ENCODE peak calls at places on chromosomes 13 and 19, in six cellular contexts. F is sigmoid colon, E is HCT116, G is breast epithelium, O is GM12878, Z is spleen. I is an unnamed sample. For H3K4me1, the result is how much of the 10 kb centered on the place peaks cover.

GRCh38 chr19:4088975-4089374 is 22.3 kb upstream of the ZBTB7A start:
- DNase-seq in G (no peak), Z (no peak), O (no peak), E (no peak), F (no peak), I (no peak)

GRCh38 chr13:51148952-51149573 is 38.0 kb upstream of the C13orf42 start:
- DNase-seq in F (no peak), O (no peak), G (no peak), E (peak), Z (no peak), I (no peak)

GRCh38 chr13:40273173-40274000 is 393.1 kb downstream of the FOXO1 start:
- DNase-seq in G (no peak), E (no peak), Z (no peak), O (no peak), F (no peak), I (no peak)

GRCh38 chr13:99422556-99423220 is 78.6 kb upstream of the TM9SF2 start:
- DNase-seq in E (no peak), F (no peak), G (peak), O (no peak), Z (no peak), I (peak)

GRCh38 chr13:27583645-27584044 is 36.7 kb downstream of the LNX2 start:
- DNase-seq in G (no peak), Z (no peak), O (no peak), E (no peak), F (no peak), I (no peak)

GRCh38 chr13:76635232-76636021 is 250.8 kb downstream of the KCTD12 start:
- DNase-seq in O (no peak), F (no peak), G (no peak), E (no peak), Z (no peak), I (no peak)

GRCh38 chr13:46176756-46177155 is 5.2 kb downstream of the LCP1 start:
- DNase-seq in F (no peak), O (peak), E (no peak), G (no peak), Z (no peak), I (no peak)

GRCh38 chr13:39144941-39145533 is 106.8 kb downstream of the NHLRC3 start:
- DNase-seq in Z (no peak), G (no peak), O (no peak), F (peak), E (peak), I (no peak)

GRCh38 chr19:44732235-44733014 is 16.1 kb upstream of the BCL3 start:
- DNase-seq in Z (no peak), O (no peak), G (no peak), E (no peak), F (no peak), I (no peak)

GRCh38 chr13:36872621-36873020 is 47.4 kb downstream of the SMAD9 start:
- DNase-seq in G (no peak), F (no peak), Z (no peak), O (no peak), E (no peak), I (no peak)

GRCh38 chr19:37941820-37942515 is 35.0 kb downstream of the SIPA1L3 start:
- DNase-seq in Z (peak), G (no peak), O (no peak), E (no peak), F (no peak), I (no peak)

GRCh38 chr13:112445411-112446271 is 69.5 kb downstream of the SPACA7 start:
- DNase-seq in Z (peak), G (no peak), E (no peak), F (peak), O (no peak), I (no peak)

GRCh38 chr13:28471408-28471807 is 23.5 kb downstream of the FLT1 start:
- DNase-seq in F (no peak), Z (no peak), G (no peak), O (no peak), E (no peak), I (no peak)

GRCh38 chr13:98838776-98839175 is 86.3 kb upstream of the SLC15A1 start:
- DNase-seq in G (no peak), Z (no peak), F (no peak), O (no peak), E (no peak), I (no peak)

GRCh38 chr13:112844879-112845278 is 124.1 kb upstream of the MCF2L start:
- DNase-seq in E (no peak), O (no peak), Z (peak), F (no peak), G (no peak), I (no peak)

GRCh38 chr19:39407644-39408391 is 1.2 kb downstream of the ZFP36 start:
- DNase-seq in E (no peak), G (peak), F (peak), Z (peak), O (no peak), I (peak)

GRCh38 chr13:45511310-45512147 is 46.8 kb downstream of the COG3 start:
- DNase-seq in O (peak), F (no peak), E (peak), Z (no peak), G (no peak), I (no peak)

GRCh38 chr13:51230473-51231105 is 8.4 kb downstream of the FAM124A start:
- DNase-seq in Z (no peak), O (no peak), E (no peak), G (no peak), F (peak), I (no peak)

GRCh38 chr19:51501594-51502263 is at the start of gene SIGLEC12:
- DNase-seq in F (peak), O (no peak), E (no peak), G (no peak), Z (peak), I (no peak)

GRCh38 chr13:61316647-61317046 is 99.0 kb downstream of the PCDH20 start:
- DNase-seq in O (no peak), G (no peak), E (no peak), Z (no peak), F (no peak), I (no peak)

GRCh38 chr19:45150731-45151725 is 9.8 kb downstream of the NKPD1 start:
- DNase-seq in G (no peak), Z (peak), F (no peak), E (no peak), O (no peak), I (no peak)

GRCh38 chr19:55688422-55689218 is 13.6 kb downstream of the EPN1 start:
- DNase-seq in Z (peak), E (no peak), G (no peak), F (peak), O (no peak), I (no peak)

GRCh38 chr19:55689366-55690108 is 14.5 kb downstream of the EPN1 start:
- DNase-seq in F (peak), E (no peak), Z (peak), O (no peak), G (peak), I (peak)

GRCh38 chr19:55690769-55691545 is 15.9 kb downstream of the EPN1 start:
- DNase-seq in F (peak), Z (peak), E (no peak), G (peak), O (no peak), I (peak)

GRCh38 chr19:55691561-55692481 is 16.8 kb downstream of the EPN1 start:
- DNase-seq in Z (peak), F (peak), E (no peak), G (peak), O (no peak), I (peak)

GRCh38 chr19:55690109-55690768 is 15.2 kb downstream of the EPN1 start:
- DNase-seq in E (no peak), O (no peak), Z (peak), G (peak), F (peak), I (peak)
- H3K4me1 ChIP-seq in E (under half), O (under half), Z (under half), G (under half), F (under half), I (under half)

DNA sequence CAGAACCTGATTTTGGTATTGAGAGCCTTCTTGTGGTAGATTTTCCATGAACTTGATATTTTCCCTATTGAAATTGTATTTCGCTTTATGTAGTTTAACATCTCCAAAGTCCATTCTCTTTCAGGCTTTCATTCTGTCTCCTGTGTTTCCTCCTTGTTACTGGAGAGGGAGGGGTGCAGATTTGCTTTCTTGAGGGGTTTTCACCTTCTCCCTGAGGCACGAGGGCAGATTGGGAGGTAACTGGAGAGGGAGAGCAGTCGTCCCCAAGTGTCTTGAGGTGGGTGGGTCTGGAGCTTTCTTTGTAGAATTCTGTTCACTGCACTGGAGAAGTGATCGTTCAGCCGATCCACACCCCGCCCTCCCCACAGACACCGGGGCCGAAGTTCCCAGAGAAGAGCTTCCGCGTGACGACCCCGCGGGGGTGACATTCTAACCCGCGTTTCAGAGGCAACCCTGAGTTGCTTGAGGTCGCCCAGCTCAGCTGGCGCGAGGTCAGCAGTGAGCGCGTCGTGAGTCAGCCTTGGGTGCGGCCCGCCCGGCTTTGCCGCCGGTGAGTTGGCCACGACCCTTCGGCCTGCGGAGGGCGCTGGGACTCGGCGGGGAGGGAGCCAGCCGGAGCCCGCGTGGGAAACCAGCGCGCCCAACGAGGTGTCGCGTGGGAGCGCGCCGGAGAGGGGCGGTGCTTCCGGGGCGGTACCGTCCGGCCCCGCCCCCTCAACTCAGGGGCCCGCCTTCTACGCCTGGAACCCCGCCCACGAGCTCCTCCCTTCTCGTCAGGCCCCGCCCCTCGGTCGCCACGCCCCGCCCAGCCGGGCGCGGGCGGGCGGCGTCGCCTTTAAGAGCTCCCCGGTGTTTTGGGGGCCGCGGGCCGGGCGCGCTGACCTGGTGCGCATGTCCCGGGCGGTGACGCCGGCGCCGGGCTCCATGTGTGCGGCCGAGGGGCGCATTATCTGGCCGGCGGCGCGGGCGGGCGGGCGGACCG is at the start of gene GATAD2A:
- DNase-seq in G (peak), E (peak), O (peak), F (peak), Z (peak), I (peak)
- TF ChIP-seq POLR2AphosphoS5 in G (peak), E (peak), O (no peak), F (peak), Z (peak), I (peak)

GRCh38 chr19:33798701-33799111 is 2.0 kb downstream of the KCTD15 start:
- DNase-seq in O (no peak), Z (no peak), E (no peak), F (no peak), G (no peak), I (no peak)
- TF ChIP-seq POLR2A in O (no peak), Z (no peak), E (no peak), F (no peak), G (no peak), I (no peak)

DNA sequence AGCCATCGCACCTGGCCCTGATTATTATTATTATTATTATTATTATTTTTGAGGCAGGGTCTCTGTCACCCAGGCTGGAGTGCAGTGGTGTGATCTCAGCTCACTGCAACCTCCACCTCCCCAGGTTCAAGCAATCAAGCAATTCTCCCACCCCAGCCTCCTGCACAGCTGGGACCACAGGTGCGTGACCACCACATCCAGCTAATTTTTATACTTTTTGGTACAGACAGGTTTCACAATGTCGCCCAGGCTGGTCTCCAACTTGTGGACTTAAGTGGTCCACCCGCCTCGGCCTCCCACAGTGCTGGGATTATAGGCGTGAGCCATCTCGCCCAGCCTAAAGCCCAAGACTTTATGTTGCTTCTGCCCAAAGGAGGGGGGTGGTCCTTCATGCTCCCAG is 6.0 kb upstream of the AP1M2 start:
- DNase-seq in O (no peak), Z (no peak), G (no peak), E (no peak), F (no peak), I (no peak)
- H3K4me1 ChIP-seq in O (under half), Z (half or more), G (under half), E (under half), F (under half), I (under half)

GRCh38 chr19:15937771-15938170 is 3.4 kb upstream of the CYP4F11 start:
- DNase-seq in Z (no peak), O (no peak), G (no peak), E (no peak), F (no peak), I (no peak)

GRCh38 chr19:15936173-15936572 is 1.8 kb upstream of the CYP4F11 start:
- DNase-seq in Z (no peak), E (no peak), G (no peak), F (no peak), O (no peak), I (no peak)

GRCh38 chr19:15936950-15937349 is 2.6 kb upstream of the CYP4F11 start:
- DNase-seq in F (no peak), E (no peak), O (no peak), G (no peak), Z (no peak), I (no peak)

GRCh38 chr19:15935167-15935702 is 906 bp upstream of the CYP4F11 start:
- DNase-seq in Z (no peak), O (no peak), F (no peak), G (no peak), E (peak), I (no peak)

GRCh38 chr19:15934332-15935078 is at the start of gene CYP4F11:
- DNase-seq in Z (no peak), G (peak), E (peak), F (no peak), O (no peak), I (no peak)
- TF ChIP-seq POLR2AphosphoS5 in Z (peak), G (no peak), E (peak), F (no peak), O (no peak), I (no peak)

DNA sequence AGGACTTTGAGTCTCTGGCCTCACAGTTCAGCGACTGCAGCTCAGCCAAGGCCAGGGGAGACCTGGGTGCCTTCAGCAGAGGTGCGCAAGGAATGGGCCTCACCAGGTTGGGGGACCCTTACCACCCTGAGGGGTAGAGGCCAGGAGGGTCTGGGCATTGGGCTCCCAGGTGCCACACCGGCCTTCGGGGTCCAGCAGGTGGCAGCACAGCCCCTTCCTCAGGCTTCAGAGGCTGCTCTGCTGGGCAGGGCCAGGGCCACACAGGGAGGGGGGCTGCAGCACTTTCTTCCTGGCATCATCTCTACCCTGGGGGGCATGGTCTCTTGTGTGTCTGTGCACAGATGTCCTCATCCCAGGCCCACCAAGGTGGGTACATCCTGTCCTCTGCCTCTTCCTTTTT is 12.9 kb downstream of the PIN1 start:
- DNase-seq in G (no peak), O (no peak), E (no peak), Z (no peak), F (no peak), I (no peak)
- TF ChIP-seq POLR2A in G (no peak), O (no peak), E (no peak), Z (no peak), F (no peak), I (no peak)

DNA sequence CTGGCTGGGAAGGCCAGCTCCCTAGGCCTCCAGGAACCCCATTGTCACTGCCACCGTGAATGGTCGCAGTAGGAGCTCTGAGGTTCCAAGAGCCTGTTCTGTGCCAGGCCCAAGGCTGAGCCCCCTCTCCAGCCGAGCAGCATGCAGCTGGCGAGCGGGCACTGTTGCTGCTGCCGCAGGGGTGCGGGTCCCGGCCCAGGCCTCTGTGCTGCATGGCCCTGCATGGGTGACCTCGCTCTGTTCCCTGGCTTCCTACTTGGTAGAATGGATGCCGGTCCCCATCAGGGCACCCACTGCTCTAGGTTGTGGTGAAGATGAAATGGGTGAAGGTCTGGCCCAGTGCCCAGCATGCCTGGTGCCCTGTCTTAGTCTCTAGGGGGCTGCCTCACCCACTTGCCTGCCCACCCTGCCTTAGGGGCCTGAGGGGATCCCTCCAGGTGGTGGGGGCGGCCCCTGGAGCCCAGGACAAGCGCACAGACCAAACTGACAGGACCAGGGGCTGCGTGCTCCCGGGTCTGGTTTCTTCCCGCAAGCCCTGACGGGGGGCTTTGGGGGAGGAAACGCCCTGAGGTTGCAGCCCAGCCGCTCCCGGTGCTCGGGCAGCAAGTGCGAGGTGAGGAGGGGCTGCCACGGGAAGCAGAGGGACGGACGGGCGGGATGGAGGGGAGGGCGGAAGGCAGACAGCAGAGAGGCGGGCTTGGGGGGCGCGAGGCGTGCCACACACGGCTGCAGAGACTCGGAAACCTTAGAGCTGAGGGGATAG is 8.7 kb upstream of the UQCR11 start:
- DNase-seq in O (no peak), Z (no peak), E (no peak), F (no peak), G (no peak), I (no peak)
- H3K4me1 ChIP-seq in O (under half), Z (under half), E (under half), F (under half), G (under half), I (under half)

DNA sequence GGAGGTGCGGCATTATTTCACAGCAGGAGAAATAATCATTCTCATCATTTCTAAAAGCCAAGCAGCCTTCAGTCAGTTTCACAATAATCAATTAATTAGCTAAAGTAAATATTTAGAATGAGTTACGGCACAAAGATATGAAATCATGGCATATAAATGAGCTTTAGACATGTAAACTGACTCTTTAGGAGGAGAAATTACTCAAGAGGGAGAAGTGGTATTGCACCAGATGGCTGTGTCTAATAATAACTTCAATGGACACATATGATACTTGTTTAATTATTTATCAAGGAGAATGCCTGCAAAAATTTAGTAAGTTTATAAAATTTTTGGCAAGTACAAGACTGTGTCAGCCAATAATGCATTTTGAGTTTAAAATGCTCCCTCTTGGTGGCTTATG is 366.7 kb downstream of the DNAJC15 start:
- DNase-seq in G (no peak), F (no peak), Z (no peak), E (no peak), O (no peak), I (no peak)
- TF ChIP-seq POLR2AphosphoS5 in G (no peak), F (no peak), Z (no peak), E (no peak), O (no peak), I (no peak)

GRCh38 chr19:11154683-11155047 is 917 bp downstream of the SPC24 start:
- DNase-seq in F (no peak), Z (no peak), O (no peak), G (no peak), E (no peak), I (no peak)

GRCh38 chr19:11152318-11153062 is 3.1 kb downstream of the SPC24 start:
- DNase-seq in E (no peak), G (peak), O (no peak), Z (no peak), F (peak), I (no peak)

GRCh38 chr19:11159598-11160001 is 4.0 kb upstream of the SPC24 start:
- DNase-seq in E (no peak), F (peak), G (no peak), Z (no peak), O (no peak), I (no peak)

GRCh38 chr19:11151181-11151580 is 4.4 kb downstream of the SPC24 start:
- DNase-seq in E (no peak), Z (no peak), O (no peak), F (no peak), G (no peak), I (no peak)

DNA sequence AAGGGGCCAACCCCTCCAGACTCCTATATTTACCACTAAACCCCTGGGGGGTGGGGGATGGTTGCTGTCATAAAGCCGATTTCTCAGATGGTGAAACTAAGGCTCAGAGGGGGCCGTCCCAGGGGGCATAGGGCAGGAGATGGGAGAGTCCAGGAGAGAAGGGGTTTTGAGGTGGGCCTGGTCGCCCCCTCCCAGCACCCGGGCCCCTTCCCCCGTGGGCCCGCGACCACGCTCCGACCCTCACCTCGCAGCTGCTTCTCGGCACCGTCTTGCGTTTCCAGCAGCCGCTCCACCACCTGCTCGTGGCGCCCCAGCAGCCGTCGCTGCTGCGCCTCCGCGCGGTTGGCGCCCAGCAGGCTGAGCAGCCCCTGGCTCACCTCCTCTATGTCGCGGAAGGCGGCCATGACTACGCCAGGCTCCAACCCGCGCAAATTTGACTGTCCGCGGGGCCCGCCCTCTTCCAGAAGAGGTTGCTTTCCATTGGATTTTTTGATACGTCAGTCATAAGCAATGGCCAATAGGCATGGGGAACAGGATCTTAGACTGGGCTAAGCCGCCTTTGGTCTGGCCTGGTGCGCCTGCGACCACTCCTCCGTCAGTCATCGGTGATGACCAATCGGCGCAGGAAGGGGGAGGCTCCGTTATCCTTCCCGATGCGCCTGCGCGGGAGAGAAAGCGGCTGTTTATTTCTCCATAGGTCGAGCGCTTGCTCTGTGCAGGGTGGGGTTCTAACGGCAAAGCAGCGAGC is at the start of gene SPC24:
- DNase-seq in E (peak), Z (peak), G (peak), F (peak), O (peak), I (peak)
- TF ChIP-seq POLR2A in E (peak), Z (no peak), G (no peak), F (no peak), O (peak), I (no peak)